ENCODE peak calls at places on chromosomes 2 and 18, in seven cellular contexts. U is K562, E is HCT116, P is A549, X is GM23338, G is GM12878, K is Panc1. N is an unnamed sample.

GRCh38 chr2:45626387-45627010 is 15.4 kb upstream of the SRBD1 start:
- DNase-seq in K (no peak), U (no peak), G (no peak), E (no peak), X (no peak), P (no peak), N (no peak)

GRCh38 chr2:239193925-239194687 is 206.7 kb downstream of the HDAC4 start:
- DNase-seq in K (no peak), X (peak; percentile 57), U (no peak), G (no peak), P (peak; percentile 14), E (no peak), N (no peak)

GRCh38 chr2:236642584-236643291 is 73.1 kb downstream of the ACKR3 start:
- DNase-seq in K (peak; percentile 2), U (no peak), E (no peak), P (peak; percentile 71), G (no peak), X (peak; percentile 54), N (no peak)

GRCh38 chr18:50268022-50268747 is 1.9 kb upstream of the CFAP53 start:
- DNase-seq in K (no peak), X (peak; percentile 97), U (no peak), E (no peak), P (peak; percentile 80), G (peak; percentile 62), N (no peak)

GRCh38 chr2:159801925-159802324 is 3.9 kb upstream of the CD302 start:
- DNase-seq in G (no peak), E (no peak), P (no peak), U (no peak), X (no peak), K (no peak), N (no peak)

GRCh38 chr2:34261701-34262100 is 662.6 kb upstream of the FAM98A start:
- DNase-seq in X (peak; percentile 2), K (no peak), U (no peak), P (no peak), G (no peak), E (no peak), N (no peak)

GRCh38 chr2:74081030-74081429 is 66.7 kb downstream of the BOLA3 start:
- DNase-seq in E (no peak), K (no peak), G (no peak), U (no peak), P (no peak), X (no peak), N (no peak)

GRCh38 chr2:16035747-16036745 is 95.7 kb downstream of the MYCN start:
- DNase-seq in E (no peak), P (no peak), K (no peak), X (no peak), U (no peak), G (no peak), N (no peak)

GRCh38 chr2:188701836-188702235 is 272.3 kb upstream of the COL3A1 start:
- DNase-seq in E (no peak), K (no peak), G (no peak), X (no peak), U (no peak), P (peak; percentile 6), N (no peak)

GRCh38 chr2:11344956-11345671 is 678 bp upstream of the ROCK2 start:
- DNase-seq in X (peak; percentile 75), U (peak; percentile 29), E (peak; percentile 76), P (peak; percentile 82), G (no peak), K (no peak), N (no peak)

GRCh38 chr2:222000326-222000725 is 298.5 kb downstream of the PAX3 start:
- DNase-seq in U (no peak), P (no peak), K (no peak), G (no peak), E (peak; percentile 39), X (no peak), N (no peak)

GRCh38 chr2:116676776-116677175 is 1137.7 kb upstream of the DDX18 start:
- DNase-seq in G (no peak), E (no peak), K (no peak), X (no peak), U (no peak), P (no peak), N (no peak)

GRCh38 chr2:149125031-149125725 is 86.7 kb downstream of the LYPD6B start:
- DNase-seq in P (no peak), U (no peak), E (no peak), K (no peak), G (no peak), X (peak; percentile 21), N (no peak)

GRCh38 chr2:132400169-132400900 is 16.3 kb upstream of the GPR39 start:
- DNase-seq in X (no peak), G (no peak), P (peak; percentile 26), K (no peak), E (no peak), U (peak; percentile 30), N (peak; percentile 34)

GRCh38 chr2:63050916-63051794 is 525 bp downstream of the OTX1 start:
- DNase-seq in K (no peak), X (peak; percentile 82), G (no peak), U (peak; percentile 18), P (no peak), E (no peak), N (no peak)
- TF ChIP-seq REST in K (no peak), X (no peak), G (no peak), U (no peak), P (no peak), E (no peak), N (no peak)

GRCh38 chr2:208379192-208379591 is 27.4 kb upstream of the PTH2R start:
- DNase-seq in U (no peak), P (no peak), G (no peak), K (no peak), X (no peak), E (no peak), N (no peak)
- TF ChIP-seq REST in U (no peak), P (no peak), G (no peak), K (no peak), X (no peak), E (no peak), N (no peak)

DNA sequence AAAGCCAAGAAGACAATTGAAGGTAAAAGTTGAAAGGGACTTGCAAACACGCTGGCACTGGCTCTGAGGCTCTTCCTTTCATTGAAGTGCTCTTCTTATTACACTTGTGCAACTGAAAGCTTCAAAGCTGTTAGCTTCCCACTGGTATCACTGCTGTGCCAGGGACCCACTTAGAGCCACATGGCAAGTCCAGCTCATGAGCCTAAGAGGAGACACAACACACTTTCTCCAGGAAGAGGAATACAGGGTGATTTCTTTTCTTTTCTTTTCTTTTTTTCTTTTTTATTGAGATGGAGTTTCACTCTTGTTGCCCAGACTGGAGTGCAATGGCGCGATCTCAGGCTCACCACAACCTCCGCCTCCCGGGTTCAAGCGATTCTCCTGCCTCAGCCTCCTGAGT is 218.2 kb downstream of the ATAD2B start:
- DNase-seq in E (no peak), G (no peak), U (no peak), X (no peak), K (no peak), P (no peak), N (no peak)
- TF ChIP-seq REST in E (no peak), G (no peak), U (no peak), X (no peak), K (no peak), P (no peak), N (no peak)

GRCh38 chr18:57959278-57959677 is 84.7 kb upstream of the NEDD4L start:
- DNase-seq in P (peak; percentile 80), E (peak; percentile 72), X (peak; percentile 62), U (peak; percentile 50), G (no peak), K (peak; percentile 45), N (peak; percentile 18)
- TF ChIP-seq REST in P (no peak), E (no peak), X (no peak), U (no peak), G (no peak), K (no peak), N (no peak)

DNA sequence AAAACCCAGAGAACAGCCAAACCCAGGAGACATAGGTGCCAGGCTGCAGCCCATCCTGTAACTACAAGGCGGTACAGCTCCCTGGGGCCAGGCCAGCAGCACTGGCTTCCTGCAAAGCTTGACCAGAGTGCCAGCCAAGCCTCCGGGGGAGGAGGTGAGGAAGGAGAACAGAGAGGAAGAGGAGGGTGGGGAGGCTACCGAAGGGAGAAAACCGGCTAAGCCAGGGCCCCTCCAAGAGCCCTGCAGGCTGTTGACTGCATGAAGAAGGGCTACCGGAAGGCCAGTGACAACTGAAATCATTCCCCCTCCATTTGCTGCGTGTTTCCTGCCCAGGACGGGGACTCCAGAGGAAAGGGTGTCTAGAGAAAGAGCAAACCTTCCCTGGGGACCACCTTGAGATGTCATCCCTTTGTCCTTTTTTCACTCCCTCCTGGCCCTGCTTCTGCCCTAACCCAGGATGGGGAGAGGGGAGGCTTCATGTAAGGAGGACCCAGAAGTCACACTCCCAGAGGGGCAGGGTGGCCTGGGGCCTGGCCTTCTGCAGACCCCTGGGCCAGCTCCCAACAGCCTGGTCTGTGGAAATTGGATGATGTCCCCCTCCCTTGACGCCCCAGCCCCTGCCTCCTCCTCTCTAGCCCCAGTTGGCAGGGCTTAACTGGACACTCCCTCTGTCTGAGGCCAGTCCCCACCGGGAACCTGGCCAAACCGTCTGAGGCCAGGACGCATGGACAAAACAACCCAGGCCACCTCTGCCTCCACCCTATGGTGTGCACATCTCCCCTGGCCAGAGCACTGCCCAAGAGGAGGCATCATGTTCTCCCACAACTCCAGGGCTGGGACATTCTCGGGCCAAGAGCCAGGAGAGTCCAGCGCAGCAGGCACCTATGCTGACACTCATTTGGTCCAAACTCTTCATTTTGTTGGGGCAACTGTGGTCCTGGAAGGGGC is 207.8 kb downstream of the CYP26B1 start:
- DNase-seq in U (no peak), X (no peak), P (no peak), K (no peak), E (no peak), G (no peak), N (no peak)
- TF ChIP-seq REST in U (no peak), X (no peak), P (no peak), K (no peak), E (no peak), G (no peak), N (no peak)

DNA sequence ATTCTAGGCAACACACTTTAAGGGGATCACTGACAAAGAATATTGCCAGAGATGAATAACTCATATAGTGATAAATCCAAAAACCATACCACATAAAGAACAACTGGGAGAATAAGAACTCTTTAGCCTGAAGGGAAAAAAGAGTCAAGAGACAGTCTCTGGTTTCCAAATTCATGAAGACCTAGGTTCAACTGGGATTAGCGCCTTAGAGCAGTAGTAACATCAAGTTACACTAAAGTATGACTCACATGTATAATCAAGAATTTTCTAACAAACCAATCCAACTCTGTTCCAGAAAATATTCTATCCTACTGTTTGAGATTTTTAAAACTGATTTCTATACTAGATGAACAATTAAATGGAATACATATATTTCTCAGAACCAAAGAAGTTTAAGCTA is 93.8 kb downstream of the USP34 start:
- DNase-seq in P (no peak), G (no peak), X (no peak), U (no peak), K (no peak), E (no peak), N (no peak)
- TF ChIP-seq REST in P (no peak), G (no peak), X (no peak), U (no peak), K (no peak), E (no peak), N (no peak)

N was measured in HL-60.